ENCODE peak calls at places on chromosome 15, in five cellular contexts. D is endothelial cell of umbilical vein, V is HepG2, C is HCT116, O is A549. Y is an unnamed sample.

GRCh38 chr15:33458421-33458820 is 147.7 kb downstream of the RYR3 start:
- DNase-seq in O (no peak), V (no peak), C (no peak), D (no peak), Y (no peak)

GRCh38 chr15:67508367-67508766 is 12.6 kb upstream of the C15orf61 start:
- DNase-seq in V (no peak), D (no peak), C (no peak), O (no peak), Y (no peak)

GRCh38 chr15:50261979-50262378 is 3.5 kb downstream of the HDC start:
- DNase-seq in C (no peak), D (no peak), O (no peak), V (no peak), Y (peak)

GRCh38 chr15:70867911-70868467 is 14.0 kb upstream of the LARP6 start:
- DNase-seq in D (peak), O (no peak), C (no peak), V (no peak), Y (no peak)

GRCh38 chr15:70258369-70259029 is 160.8 kb upstream of the TLE3 start:
- DNase-seq in O (no peak), D (peak), V (no peak), C (no peak), Y (peak)

GRCh38 chr15:64921711-64922110 is 10.0 kb downstream of the ANKDD1A start:
- DNase-seq in V (no peak), D (no peak), C (no peak), O (no peak), Y (no peak)

GRCh38 chr15:36778516-36778915 is 199.1 kb downstream of the CDIN1 start:
- DNase-seq in V (no peak), O (no peak), C (no peak), D (no peak), Y (no peak)

GRCh38 chr15:71716990-71717389 is 93.4 kb upstream of the NR2E3 start:
- DNase-seq in O (no peak), D (peak), V (no peak), C (no peak), Y (no peak)

GRCh38 chr15:52303093-52303772 is 7.6 kb upstream of the MYO5C start:
- DNase-seq in O (no peak), C (no peak), V (no peak), D (no peak), Y (no peak)

GRCh38 chr15:63243101-63243500 is 34.3 kb upstream of the APH1B start:
- DNase-seq in D (no peak), C (no peak), V (no peak), O (no peak), Y (no peak)

GRCh38 chr15:41417812-41418211 is 917 bp downstream of the RTF1 start:
- DNase-seq in V (no peak), C (no peak), O (no peak), D (no peak), Y (peak)

GRCh38 chr15:81326466-81327212 is 2.7 kb upstream of the STARD5 start:
- DNase-seq in O (no peak), V (no peak), C (no peak), D (no peak), Y (no peak)

GRCh38 chr15:66603301-66604179 is 37.7 kb upstream of the LCTL start:
- DNase-seq in D (peak), V (peak), C (peak), O (peak), Y (peak)

GRCh38 chr15:42050484-42051255 is 29.8 kb upstream of the PLA2G4E start:
- DNase-seq in D (no peak), O (no peak), V (no peak), C (no peak), Y (no peak)

GRCh38 chr15:57592426-57592825 is 722 bp downstream of the MYZAP start:
- DNase-seq in D (peak), O (no peak), V (no peak), C (no peak), Y (no peak)

GRCh38 chr15:57595011-57595866 is 3.5 kb downstream of the MYZAP start:
- DNase-seq in D (peak), C (no peak), O (no peak), V (peak), Y (no peak)

GRCh38 chr15:57592836-57593420 is 1.2 kb downstream of the MYZAP start:
- DNase-seq in O (no peak), C (no peak), D (no peak), V (no peak), Y (no peak)

GRCh38 chr15:57596301-57596855 is 4.7 kb downstream of the MYZAP start:
- DNase-seq in C (no peak), V (no peak), O (no peak), D (no peak), Y (no peak)

DNA sequence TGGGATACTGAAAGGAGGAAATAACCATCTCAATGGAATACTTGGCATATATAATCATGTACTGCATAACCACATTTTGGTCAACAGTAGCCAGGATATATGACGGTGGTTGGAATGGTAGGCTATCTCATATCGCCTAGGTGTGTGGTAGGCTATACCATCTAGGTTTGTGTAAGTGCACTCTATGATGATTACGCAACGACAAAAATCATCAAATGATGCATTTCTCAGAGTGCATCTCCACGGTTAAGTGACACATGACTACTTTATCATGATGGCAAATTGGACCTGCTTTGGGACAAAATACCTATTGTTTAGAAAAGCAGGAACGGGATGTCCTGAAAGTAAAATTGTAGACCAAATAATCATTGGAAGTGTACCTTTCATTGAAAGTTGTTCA is 2.8 kb downstream of the MYZAP start:
- DNase-seq in V (no peak), O (no peak), D (no peak), C (no peak), Y (no peak)
- H3K4me3 ChIP-seq in V (no peak), O (no peak), D (no peak), C (no peak), Y (no peak)

DNA sequence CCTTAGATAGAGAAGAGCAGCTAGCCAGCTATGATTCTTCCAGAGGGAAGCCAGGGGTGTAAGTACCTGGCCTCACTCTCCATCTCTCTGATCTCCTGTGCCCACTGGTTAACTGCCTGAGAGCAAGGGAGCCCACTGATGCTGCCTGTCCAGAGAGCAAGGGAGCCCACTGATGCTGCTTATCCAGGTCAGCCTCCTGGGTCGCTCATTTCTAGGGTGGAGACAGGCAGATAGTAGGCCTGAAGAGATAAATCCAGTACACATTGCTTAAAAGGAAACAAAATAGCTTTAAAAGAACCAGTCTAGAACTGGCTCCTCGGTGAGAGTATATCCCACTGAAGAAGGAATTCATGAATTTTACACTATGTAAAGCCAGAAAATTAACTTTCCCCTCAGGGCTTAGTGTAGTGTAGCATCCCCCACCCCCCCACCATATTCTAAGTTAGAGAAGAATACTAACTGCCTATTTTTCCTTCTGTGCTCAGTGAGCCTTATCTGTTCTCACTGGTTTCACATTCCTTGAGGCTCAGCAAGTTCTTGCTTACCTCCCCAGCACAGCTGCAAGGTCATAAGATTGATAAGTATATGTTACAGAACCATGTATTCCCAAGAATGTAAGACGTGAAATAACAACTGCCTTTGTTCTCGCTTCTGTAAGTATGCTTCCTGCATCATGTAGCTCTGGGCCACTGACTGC is 30.5 kb upstream of the NOX5 start:
- DNase-seq in V (no peak), D (no peak), C (no peak), O (no peak), Y (no peak)
- TF ChIP-seq MAX in V (no peak), D (no peak), C (no peak), O (no peak), Y (no peak)

GRCh38 chr15:24772256-24772655 is 96.7 kb downstream of the NPAP1 start:
- DNase-seq in C (no peak), V (no peak), D (no peak), O (no peak), Y (peak)
- H3K4me3 ChIP-seq in C (no peak), V (no peak), D (no peak), O (no peak), Y (no peak)

GRCh38 chr15:99703603-99704443 is 29.4 kb downstream of the LYSMD4 start:
- DNase-seq in V (peak), C (peak), D (peak), O (peak), Y (peak)
- TF ChIP-seq MAX in V (no peak), C (peak), D (no peak), O (no peak), Y (no peak)